ENCODE peak calls at places on chromosome 6, in five cellular contexts. One of them, this sample, is unnamed.

GRCh38 chr6:56851541-56852248 is 103.2 kb upstream of the BEND6 start:
- DNase-seq in ovary: peak
- DNase-seq in sigmoid colon: peak
- DNase-seq in upper lobe of left lung: no peak
- DNase-seq in right lobe of liver: peak
- DNase-seq in this sample: no peak

GRCh38 chr6:74851598-74851997 is 354.3 kb downstream of the COL12A1 start:
- DNase-seq in upper lobe of left lung: no peak
- DNase-seq in sigmoid colon: no peak
- DNase-seq in ovary: no peak
- DNase-seq in right lobe of liver: no peak
- DNase-seq in this sample: no peak

GRCh38 chr6:151284012-151284411 is 44.2 kb downstream of the AKAP12 start:
- DNase-seq in sigmoid colon: peak
- DNase-seq in upper lobe of left lung: no peak
- DNase-seq in ovary: no peak
- DNase-seq in right lobe of liver: no peak
- DNase-seq in this sample: no peak

GRCh38 chr6:109869398-109870165 is 108.5 kb upstream of the GPR6 start:
- DNase-seq in ovary: peak
- DNase-seq in right lobe of liver: no peak
- DNase-seq in upper lobe of left lung: no peak
- DNase-seq in sigmoid colon: peak
- DNase-seq in this sample: no peak

GRCh38 chr6:3808189-3808588 is 41.0 kb upstream of the FAM50B start:
- DNase-seq in ovary: no peak
- DNase-seq in sigmoid colon: no peak
- DNase-seq in upper lobe of left lung: no peak
- DNase-seq in right lobe of liver: no peak
- DNase-seq in this sample: no peak

GRCh38 chr6:129105035-129105434 is 222.1 kb downstream of the LAMA2 start:
- DNase-seq in sigmoid colon: no peak
- DNase-seq in ovary: no peak
- DNase-seq in right lobe of liver: no peak
- DNase-seq in upper lobe of left lung: no peak
- DNase-seq in this sample: no peak

GRCh38 chr6:109445382-109445781 is 4.9 kb downstream of the SMPD2 start:
- DNase-seq in upper lobe of left lung: no peak
- DNase-seq in right lobe of liver: no peak
- DNase-seq in ovary: no peak
- DNase-seq in sigmoid colon: no peak
- DNase-seq in this sample: no peak

GRCh38 chr6:137105375-137105774 is 60.6 kb upstream of the IL20RA start:
- DNase-seq in upper lobe of left lung: no peak
- DNase-seq in sigmoid colon: no peak
- DNase-seq in right lobe of liver: no peak
- DNase-seq in ovary: no peak
- DNase-seq in this sample: no peak

GRCh38 chr6:43070028-43070632 is 6.0 kb upstream of the PTK7 start:
- DNase-seq in right lobe of liver: no peak
- DNase-seq in upper lobe of left lung: no peak
- DNase-seq in sigmoid colon: no peak
- DNase-seq in ovary: no peak
- DNase-seq in this sample: no peak

GRCh38 chr6:10101551-10102252 is 313.2 kb downstream of the TFAP2A start:
- DNase-seq in right lobe of liver: no peak
- DNase-seq in upper lobe of left lung: no peak
- DNase-seq in sigmoid colon: no peak
- DNase-seq in ovary: no peak
- DNase-seq in this sample: no peak

GRCh38 chr6:141598487-141598886 is 534.2 kb upstream of the GJE1 start:
- DNase-seq in upper lobe of left lung: no peak
- DNase-seq in ovary: no peak
- DNase-seq in sigmoid colon: no peak
- DNase-seq in right lobe of liver: no peak
- DNase-seq in this sample: no peak

GRCh38 chr6:161436106-161436876 is 162.4 kb upstream of the AGPAT4 start:
- DNase-seq in ovary: no peak
- DNase-seq in right lobe of liver: no peak
- DNase-seq in upper lobe of left lung: no peak
- DNase-seq in sigmoid colon: no peak
- DNase-seq in this sample: no peak

GRCh38 chr6:40881501-40881900 is 157.5 kb downstream of the UNC5CL start:
- DNase-seq in upper lobe of left lung: no peak
- DNase-seq in ovary: no peak
- DNase-seq in right lobe of liver: no peak
- DNase-seq in sigmoid colon: no peak
- DNase-seq in this sample: no peak

GRCh38 chr6:144730088-144730640 is 445.0 kb downstream of the UTRN start:
- DNase-seq in right lobe of liver: no peak
- DNase-seq in ovary: no peak
- DNase-seq in sigmoid colon: no peak
- DNase-seq in upper lobe of left lung: no peak
- DNase-seq in this sample: no peak

GRCh38 chr6:4641461-4641860 is 134.7 kb upstream of the CDYL start:
- DNase-seq in right lobe of liver: no peak
- DNase-seq in upper lobe of left lung: no peak
- DNase-seq in ovary: no peak
- DNase-seq in sigmoid colon: no peak
- DNase-seq in this sample: no peak

GRCh38 chr6:111668410-111668809 is 62.7 kb upstream of the TRAF3IP2 start:
- DNase-seq in right lobe of liver: no peak
- DNase-seq in upper lobe of left lung: no peak
- DNase-seq in sigmoid colon: no peak
- DNase-seq in ovary: no peak
- DNase-seq in this sample: no peak

GRCh38 chr6:160031442-160031841 is 62.6 kb downstream of the IGF2R start:
- DNase-seq in sigmoid colon: no peak
- DNase-seq in upper lobe of left lung: no peak
- DNase-seq in right lobe of liver: no peak
- DNase-seq in ovary: no peak
- DNase-seq in this sample: no peak

GRCh38 chr6:73263570-73263909 is 544 bp upstream of the KHDC1 start:
- DNase-seq in ovary: no peak
- DNase-seq in right lobe of liver: no peak
- DNase-seq in sigmoid colon: no peak
- DNase-seq in upper lobe of left lung: no peak
- DNase-seq in this sample: no peak

GRCh38 chr6:30002871-30003270 is 58.2 kb upstream of the POLR1H start:
- DNase-seq in upper lobe of left lung: no peak
- DNase-seq in sigmoid colon: no peak
- DNase-seq in ovary: no peak
- DNase-seq in right lobe of liver: no peak
- DNase-seq in this sample: no peak

GRCh38 chr6:153092082-153093013 is 38.7 kb downstream of the RGS17 start:
- DNase-seq in sigmoid colon: no peak
- DNase-seq in right lobe of liver: no peak
- DNase-seq in ovary: no peak
- DNase-seq in upper lobe of left lung: no peak
- DNase-seq in this sample: no peak

GRCh38 chr6:16430661-16431089 is 192.3 kb downstream of the GMPR start:
- DNase-seq in upper lobe of left lung: no peak
- DNase-seq in sigmoid colon: no peak
- DNase-seq in ovary: peak
- DNase-seq in right lobe of liver: no peak
- DNase-seq in this sample: no peak

GRCh38 chr6:46023216-46023915 is 7.7 kb upstream of the CLIC5 start:
- DNase-seq in right lobe of liver: peak
- DNase-seq in ovary: no peak
- DNase-seq in upper lobe of left lung: no peak
- DNase-seq in sigmoid colon: no peak
- DNase-seq in this sample: no peak

GRCh38 chr6:142868917-142869316 is 76.1 kb downstream of the HIVEP2 start:
- DNase-seq in right lobe of liver: no peak
- DNase-seq in ovary: no peak
- DNase-seq in sigmoid colon: no peak
- DNase-seq in upper lobe of left lung: no peak
- DNase-seq in this sample: no peak

GRCh38 chr6:27091661-27092315 is 155.7 kb upstream of the PRSS16 start:
- DNase-seq in sigmoid colon: no peak
- DNase-seq in ovary: no peak
- DNase-seq in upper lobe of left lung: no peak
- DNase-seq in right lobe of liver: no peak
- DNase-seq in this sample: no peak
- H3K4me3 ChIP-seq in sigmoid colon: peak
- H3K4me3 ChIP-seq in ovary: no peak
- H3K4me3 ChIP-seq in upper lobe of left lung: peak
- H3K4me3 ChIP-seq in right lobe of liver: no peak
- H3K4me3 ChIP-seq in this sample: peak

GRCh38 chr6:12381587-12381986 is 91.4 kb downstream of the EDN1 start:
- DNase-seq in upper lobe of left lung: no peak
- DNase-seq in ovary: no peak
- DNase-seq in right lobe of liver: no peak
- DNase-seq in sigmoid colon: no peak
- DNase-seq in this sample: no peak

GRCh38 chr6:12386816-12387215 is 96.7 kb downstream of the EDN1 start:
- DNase-seq in ovary: no peak
- DNase-seq in sigmoid colon: no peak
- DNase-seq in right lobe of liver: no peak
- DNase-seq in upper lobe of left lung: no peak
- DNase-seq in this sample: no peak

GRCh38 chr6:12384417-12384912 is 94.3 kb downstream of the EDN1 start:
- DNase-seq in sigmoid colon: no peak
- DNase-seq in ovary: no peak
- DNase-seq in upper lobe of left lung: no peak
- DNase-seq in right lobe of liver: no peak
- DNase-seq in this sample: no peak

GRCh38 chr6:12385316-12385715 is 95.2 kb downstream of the EDN1 start:
- DNase-seq in upper lobe of left lung: no peak
- DNase-seq in ovary: no peak
- DNase-seq in sigmoid colon: no peak
- DNase-seq in right lobe of liver: no peak
- DNase-seq in this sample: no peak

GRCh38 chr6:12383448-12383847 is 93.3 kb downstream of the EDN1 start:
- DNase-seq in upper lobe of left lung: no peak
- DNase-seq in right lobe of liver: no peak
- DNase-seq in sigmoid colon: no peak
- DNase-seq in ovary: no peak
- DNase-seq in this sample: no peak
- TF ChIP-seq POLR2A in upper lobe of left lung: no peak
- TF ChIP-seq POLR2A in right lobe of liver: no peak
- TF ChIP-seq POLR2A in sigmoid colon: no peak
- TF ChIP-seq POLR2A in ovary: no peak
- TF ChIP-seq POLR2A in this sample: no peak

DNA sequence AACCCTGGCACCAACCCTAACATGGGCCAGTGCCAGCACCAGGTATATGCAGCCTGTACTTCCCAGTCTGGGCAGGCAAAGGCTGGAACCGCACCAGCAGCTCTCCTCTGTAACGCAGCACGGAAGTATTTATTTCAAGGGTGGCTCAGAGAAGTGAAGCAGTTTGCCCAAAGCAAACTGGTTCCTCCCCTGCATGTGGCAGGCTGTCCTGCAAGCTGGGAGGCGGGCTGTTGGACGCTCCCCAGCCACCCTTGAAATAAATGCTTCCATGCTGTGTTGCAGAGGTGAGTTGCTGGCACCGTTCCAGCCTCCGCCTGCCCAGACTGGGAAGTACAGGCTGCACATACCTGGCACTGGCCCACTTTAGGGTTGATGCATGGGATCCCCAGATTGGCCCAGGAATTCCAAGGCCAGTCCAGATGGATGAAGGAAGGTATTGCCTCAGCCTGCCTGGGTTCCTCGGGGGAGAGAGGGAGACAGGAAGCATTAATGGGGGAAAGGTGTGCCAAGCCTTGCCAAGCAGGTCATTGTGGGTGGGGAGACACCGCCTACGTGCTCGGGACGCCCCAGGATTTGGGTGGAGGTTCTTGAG is 49.8 kb downstream of the PPARD start:
- DNase-seq in ovary: peak
- DNase-seq in sigmoid colon: no peak
- DNase-seq in right lobe of liver: peak
- DNase-seq in upper lobe of left lung: peak
- DNase-seq in this sample: no peak
- H3K4me3 ChIP-seq in ovary: no peak
- H3K4me3 ChIP-seq in sigmoid colon: no peak
- H3K4me3 ChIP-seq in right lobe of liver: no peak
- H3K4me3 ChIP-seq in upper lobe of left lung: no peak
- H3K4me3 ChIP-seq in this sample: peak

GRCh38 chr6:36195471-36196048 is 984 bp upstream of the BRPF3 start:
- DNase-seq in upper lobe of left lung: no peak
- DNase-seq in sigmoid colon: no peak
- DNase-seq in ovary: no peak
- DNase-seq in right lobe of liver: no peak
- DNase-seq in this sample: no peak

GRCh38 chr6:36198986-36199385 is 2.4 kb downstream of the BRPF3 start:
- DNase-seq in upper lobe of left lung: no peak
- DNase-seq in ovary: no peak
- DNase-seq in right lobe of liver: no peak
- DNase-seq in sigmoid colon: no peak
- DNase-seq in this sample: no peak

GRCh38 chr6:36197739-36198221 is 1.2 kb downstream of the BRPF3 start:
- DNase-seq in ovary: peak
- DNase-seq in upper lobe of left lung: no peak
- DNase-seq in sigmoid colon: no peak
- DNase-seq in right lobe of liver: peak
- DNase-seq in this sample: no peak

GRCh38 chr6:36196880-36197548 is 470 bp downstream of the BRPF3 start:
- DNase-seq in upper lobe of left lung: peak
- DNase-seq in right lobe of liver: peak
- DNase-seq in sigmoid colon: peak
- DNase-seq in ovary: peak
- DNase-seq in this sample: peak

GRCh38 chr6:36196049-36196879 is at the start of gene BRPF3:
- DNase-seq in right lobe of liver: peak
- DNase-seq in upper lobe of left lung: peak
- DNase-seq in sigmoid colon: peak
- DNase-seq in ovary: peak
- DNase-seq in this sample: peak
- TF ChIP-seq POLR2A in right lobe of liver: peak
- TF ChIP-seq POLR2A in upper lobe of left lung: no peak
- TF ChIP-seq POLR2A in sigmoid colon: no peak
- TF ChIP-seq POLR2A in ovary: no peak
- TF ChIP-seq POLR2A in this sample: peak

This sample was measured in esophagus squamous epithelium.